ENCODE peak calls at places on chromosomes 7 and 10, in four cellular contexts. Q is AG04450, W is GM23338, G is DND-41. Z is an unnamed sample.

GRCh38 chr7:137579913-137580640 is 236.5 kb upstream of the PTN start:
- DNase-seq in Q (peak; percentile 65), W (no peak), G (no peak), Z (no peak)

GRCh38 chr7:139992353-139993054 is 70.2 kb downstream of the PARP12 start:
- DNase-seq in Q (no peak), W (no peak), G (no peak), Z (no peak)

GRCh38 chr7:70093496-70093895 is 495.2 kb downstream of the AUTS2 start:
- DNase-seq in Q (no peak), W (no peak), G (no peak), Z (no peak)

GRCh38 chr10:16811292-16811691 is 5.9 kb downstream of the RSU1 start:
- DNase-seq in Q (no peak), W (no peak), G (no peak), Z (no peak)

GRCh38 chr7:49486974-49487919 is 286.2 kb upstream of the VWC2 start:
- DNase-seq in Q (no peak), W (peak; percentile 49), G (no peak), Z (no peak)

GRCh38 chr10:1939016-1939415 is 201.7 kb upstream of the ADARB2 start:
- DNase-seq in Q (no peak), W (no peak), G (peak; percentile 22), Z (peak; percentile 71)

GRCh38 chr7:100367251-100367620 is 6.1 kb upstream of the PILRA start:
- DNase-seq in Q (no peak), W (no peak), G (no peak), Z (no peak)

GRCh38 chr10:125316436-125316835 is 156.1 kb upstream of the CTBP2 start:
- DNase-seq in Q (no peak), W (no peak), G (no peak), Z (no peak)

GRCh38 chr10:31321396-31321941 is 2.5 kb downstream of the ZEB1 start:
- DNase-seq in Q (no peak), W (peak; percentile 3), G (peak; percentile 22), Z (peak; percentile 61)

GRCh38 chr7:141975806-141976523 is 2.4 kb upstream of the TAS2R38 start:
- DNase-seq in Q (no peak), W (peak; percentile 95), G (peak; percentile 72), Z (no peak)

GRCh38 chr7:96179863-96180262 is 142.0 kb downstream of the SLC25A13 start:
- DNase-seq in Q (no peak), W (no peak), G (no peak), Z (no peak)

GRCh38 chr7:144384071-144384470 is 19.4 kb downstream of the NOBOX start:
- DNase-seq in Q (no peak), W (no peak), G (no peak), Z (no peak)

GRCh38 chr7:129501760-129502707 is at the start of gene SMKR1:
- DNase-seq in Q (peak; percentile 4), W (peak; percentile 78), G (peak; percentile 91), Z (peak; percentile 99)

GRCh38 chr7:118531566-118531965 is 307.1 kb downstream of the ANKRD7 start:
- DNase-seq in Q (no peak), W (no peak), G (no peak), Z (no peak)

GRCh38 chr7:1897076-1897860 is 227.2 kb downstream of the ELFN1 start:
- DNase-seq in Q (no peak), W (no peak), G (no peak), Z (no peak)

GRCh38 chr7:36037121-36037662 is 115.9 kb upstream of the EEPD1 start:
- DNase-seq in Q (no peak), W (peak; percentile 13), G (no peak), Z (no peak)

GRCh38 chr7:81110673-81111072 is 191.8 kb upstream of the SEMA3C start:
- DNase-seq in Q (no peak), W (no peak), G (no peak), Z (no peak)

GRCh38 chr10:79435271-79436065 is 10.0 kb downstream of the ZCCHC24 start:
- DNase-seq in Q (no peak), W (no peak), G (no peak), Z (no peak)

GRCh38 chr10:35398355-35398754 is 62.0 kb downstream of the CCNY start:
- DNase-seq in Q (no peak), W (no peak), G (no peak), Z (no peak)

GRCh38 chr10:6272126-6272525 is 69.4 kb downstream of the PFKFB3 start:
- DNase-seq in Q (no peak), W (no peak), G (no peak), Z (no peak)

GRCh38 chr7:5694221-5694754 is 87.2 kb downstream of the RNF216 start:
- DNase-seq in Q (peak; percentile 92), W (no peak), G (no peak), Z (no peak)

GRCh38 chr10:29642996-29643395 is 8.2 kb upstream of the SVIL start:
- DNase-seq in Q (no peak), W (no peak), G (no peak), Z (no peak)

GRCh38 chr7:45506059-45506458 is 68.1 kb upstream of the ADCY1 start:
- DNase-seq in Q (no peak), W (no peak), G (no peak), Z (no peak)

GRCh38 chr10:5620223-5620721 is 46.1 kb downstream of the ASB13 start:
- DNase-seq in Q (no peak), W (no peak), G (no peak), Z (no peak)

GRCh38 chr7:134483296-134483695 is 24.4 kb upstream of the AKR1B1 start:
- DNase-seq in Q (no peak), W (no peak), G (no peak), Z (no peak)

GRCh38 chr10:64977912-64978311 is 1456.7 kb downstream of the REEP3 start:
- DNase-seq in Q (no peak), W (no peak), G (no peak), Z (no peak)
- TF ChIP-seq CTCF in Q (no peak), W (no peak), G (no peak), Z (no peak)

GRCh38 chr7:22296916-22297315 is 60.0 kb downstream of the RAPGEF5 start:
- DNase-seq in Q (no peak), W (no peak), G (no peak), Z (no peak)
- TF ChIP-seq CTCF in Q (peak; percentile 48), W (no peak), G (peak; percentile 47), Z (no peak)

DNA sequence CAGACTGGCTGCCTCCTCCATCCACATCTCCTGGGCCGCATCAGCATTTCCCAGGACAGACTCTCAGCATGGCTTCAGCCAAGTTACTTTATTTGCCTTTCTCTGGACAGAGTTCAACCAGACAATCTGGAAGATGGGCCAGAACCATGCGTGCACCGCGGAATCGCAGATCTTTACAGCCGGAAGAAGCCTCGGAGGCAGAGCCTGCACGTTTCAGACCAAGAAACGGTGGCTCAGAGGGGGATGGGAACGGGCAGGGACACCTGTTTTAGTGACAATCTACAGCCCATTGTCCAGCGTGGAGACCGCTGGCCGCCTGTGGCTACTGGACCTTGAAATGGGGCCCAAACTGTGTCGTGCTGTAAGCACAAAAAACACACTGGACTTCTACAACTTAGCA is 3.5 kb downstream of the VIPR2 start:
- DNase-seq in Q (no peak), W (no peak), G (no peak), Z (no peak)
- TF ChIP-seq CTCF in Q (no peak), W (no peak), G (no peak), Z (no peak)

GRCh38 chr10:102393411-102394078 is 2.0 kb upstream of the NFKB2 start:
- DNase-seq in Q (no peak), W (peak; percentile 93), G (no peak), Z (no peak)
- TF ChIP-seq CTCF in Q (peak; percentile 89), W (no peak), G (peak; percentile 85), Z (peak; percentile 93)

DNA sequence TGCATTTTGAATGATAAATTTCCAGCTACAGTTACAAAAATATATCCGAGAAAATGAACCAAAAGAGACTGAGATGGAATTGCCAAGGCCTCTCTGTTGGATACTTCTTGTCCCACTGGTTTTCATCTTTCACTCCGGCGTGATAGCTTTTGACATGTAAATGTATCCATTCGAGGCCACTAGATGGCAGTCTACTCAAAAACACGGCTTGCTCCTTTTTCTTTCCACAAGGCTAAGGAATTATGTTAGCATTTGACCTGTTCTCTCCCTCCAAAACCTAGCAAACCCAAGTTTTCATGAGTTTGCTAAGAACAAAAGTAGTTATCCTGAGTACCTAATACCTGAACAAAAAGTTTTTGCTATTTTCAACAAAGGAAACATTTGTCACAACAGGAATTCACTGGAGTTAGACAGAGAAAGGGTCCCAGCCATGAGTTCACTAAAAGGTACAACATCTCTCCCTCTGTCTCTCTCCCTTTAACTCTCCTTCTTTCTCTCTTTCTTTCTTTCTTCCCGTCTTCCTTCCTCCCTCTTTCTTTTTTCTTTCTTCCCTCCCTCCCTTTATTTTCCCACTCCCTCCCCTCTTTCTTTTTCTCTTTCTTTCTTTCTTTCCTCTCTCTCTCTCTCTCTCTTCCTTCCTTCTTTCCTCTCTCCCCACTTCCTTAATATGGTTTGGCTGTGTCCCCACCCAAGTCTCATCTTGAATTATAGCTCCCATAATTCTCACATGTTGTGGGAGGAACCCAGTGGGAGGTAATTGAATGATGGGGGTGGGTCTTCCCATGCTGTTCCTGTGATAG is 207.9 kb upstream of the MYO3A start:
- DNase-seq in Q (no peak), W (peak; percentile 92), G (peak; percentile 43), Z (peak; percentile 55)
- TF ChIP-seq CTCF in Q (peak; percentile 58), W (peak; percentile 81), G (peak; percentile 83), Z (peak; percentile 85)

GRCh38 chr10:132133005-132133404 is 53.7 kb upstream of the DPYSL4 start:
- DNase-seq in Q (no peak), W (no peak), G (no peak), Z (no peak)
- TF ChIP-seq CTCF in Q (no peak), W (no peak), G (no peak), Z (no peak)

DNA sequence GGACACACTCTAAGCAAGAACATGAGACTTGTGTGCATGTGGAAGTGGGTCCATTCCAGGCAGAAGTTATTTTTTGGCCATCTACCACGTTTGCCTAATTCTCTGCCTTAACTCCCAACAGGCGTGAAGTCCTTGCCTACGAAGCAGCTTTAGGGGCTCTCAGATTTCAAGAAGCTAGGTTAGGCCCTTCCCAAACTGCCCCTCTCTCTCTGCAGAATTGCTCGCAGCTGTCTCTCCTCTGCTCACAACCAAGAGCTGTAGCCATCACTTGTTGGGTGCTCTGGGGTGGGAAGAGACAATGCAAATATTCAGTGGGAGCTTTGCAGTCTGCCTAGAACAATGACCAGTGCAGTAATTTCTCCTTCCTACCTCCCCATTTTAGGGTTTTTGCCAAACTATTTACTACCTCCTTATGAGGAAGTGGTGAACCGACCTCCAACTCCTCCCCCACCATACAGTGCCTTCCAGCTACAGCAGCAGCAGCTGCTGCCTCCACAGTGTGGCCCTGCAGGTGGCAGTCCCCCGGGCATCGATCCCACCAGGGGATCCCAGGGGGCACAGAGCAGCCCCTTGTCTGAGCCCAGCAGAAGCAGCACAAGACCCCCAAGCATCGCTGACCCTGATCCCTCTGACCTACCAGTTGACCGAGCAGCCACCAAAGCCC is 24.9 kb downstream of the CYP17A1 start:
- DNase-seq in Q (no peak), W (no peak), G (peak; percentile 87), Z (peak; percentile 21)
- TF ChIP-seq CTCF in Q (no peak), W (no peak), G (peak; percentile 64), Z (no peak)

Z was measured in B cell.